ENCODE peak calls at places on chromosomes 1 and 21, in five cellular contexts. V is T-cell, A is NCI-H345, H is fibroblast of the aortic adventitia, I is NCI-H1436. D is an unnamed sample.

GRCh38 chr1:173161510-173162221 is 45.5 kb downstream of the TNFSF4 start:
- DNase-seq in I (no peak), V (no peak), A (no peak), H (peak), D (peak)

GRCh38 chr1:66355756-66356155 is 178.2 kb upstream of the SGIP1 start:
- DNase-seq in A (no peak), H (no peak), I (no peak), V (no peak), D (no peak)

GRCh38 chr1:184456189-184456588 is 69.4 kb downstream of the C1orf21 start:
- DNase-seq in I (no peak), A (no peak), V (no peak), H (no peak), D (no peak)

GRCh38 chr1:13792429-13792828 is 92.4 kb downstream of the PRDM2 start:
- DNase-seq in H (peak), V (no peak), A (no peak), I (no peak), D (no peak)

GRCh38 chr1:22539510-22540118 is 23.7 kb upstream of the EPHA8 start:
- DNase-seq in H (no peak), I (no peak), A (no peak), V (no peak), D (no peak)

GRCh38 chr1:93177991-93178390 is 2.2 kb downstream of the TMED5 start:
- DNase-seq in A (no peak), I (no peak), V (no peak), H (peak), D (peak)

GRCh38 chr1:116806671-116807070 is 52.4 kb downstream of the CD2 start:
- DNase-seq in V (no peak), H (no peak), A (no peak), I (no peak), D (no peak)

GRCh38 chr1:24294757-24295371 is 24.3 kb upstream of the GRHL3 start:
- DNase-seq in I (no peak), A (no peak), H (peak), V (no peak), D (peak)

GRCh38 chr1:11888206-11888876 is 29.6 kb upstream of the NPPB start:
- DNase-seq in V (no peak), A (no peak), I (no peak), H (no peak), D (no peak)

GRCh38 chr1:162753998-162754585 is 36.4 kb upstream of the HSD17B7 start:
- DNase-seq in V (no peak), A (no peak), I (no peak), H (no peak), D (peak)

GRCh38 chr1:54569339-54569738 is 21.3 kb downstream of the ACOT11 start:
- DNase-seq in V (no peak), I (no peak), H (no peak), A (peak), D (no peak)

GRCh38 chr1:241916196-241916595 is 41.4 kb upstream of the BECN2 start:
- DNase-seq in V (no peak), H (no peak), I (no peak), A (no peak), D (no peak)

GRCh38 chr1:193406901-193407300 is 220.5 kb upstream of the B3GALT2 start:
- DNase-seq in I (peak), V (no peak), A (no peak), H (peak), D (peak)

GRCh38 chr21:30839304-30839703 is 9.7 kb upstream of the KRTAP7-1 start:
- DNase-seq in H (no peak), V (no peak), I (no peak), A (no peak), D (no peak)

GRCh38 chr1:195482137-195482536 is 1126.1 kb downstream of the KCNT2 start:
- DNase-seq in A (no peak), H (no peak), I (no peak), V (no peak), D (no peak)

GRCh38 chr1:159877695-159878444 is 15.4 kb upstream of the VSIG8 start:
- DNase-seq in V (no peak), H (no peak), A (peak), I (peak), D (no peak)

GRCh38 chr1:47439151-47440051 is 1.6 kb downstream of the FOXD2 start:
- DNase-seq in A (no peak), V (no peak), H (no peak), I (no peak), D (no peak)

GRCh38 chr1:203149188-203149840 is 21.8 kb downstream of the ADORA1 start:
- DNase-seq in H (no peak), V (no peak), I (no peak), A (no peak), D (peak)

GRCh38 chr1:19353596-19353995 is 41.5 kb downstream of the SLC66A1 start:
- DNase-seq in I (no peak), A (peak), H (no peak), V (no peak), D (no peak)

GRCh38 chr21:44710756-44711326 is 531 bp downstream of the TSPEAR start:
- DNase-seq in I (peak), H (no peak), A (peak), V (no peak), D (no peak)

GRCh38 chr1:106266786-106267185 is 789.7 kb upstream of the PRMT6 start:
- DNase-seq in A (no peak), V (no peak), H (no peak), I (no peak), D (no peak)

GRCh38 chr1:109634771-109635750 is 15.4 kb downstream of the AMPD2 start:
- DNase-seq in I (no peak), V (no peak), A (no peak), H (no peak), D (no peak)